ENCODE peak calls at places on chromosomes 11 and 22, in six cellular contexts. M is KG1, O is mucosa of gallbladder, A is NCI-H82, H is C1 segment of cervical spinal cord, J is AG04449. U is an unnamed sample.

GRCh38 chr11:2791521-2792375 is 92.0 kb upstream of the KCNQ1OT1 start:
- DNase-seq in M (no peak), O (no peak), J (no peak), H (no peak), A (no peak), U (no peak)

GRCh38 chr11:121328213-121328966 is 35.8 kb downstream of the SC5D start:
- DNase-seq in M (no peak), J (no peak), O (no peak), H (no peak), A (no peak), U (no peak)

GRCh38 chr11:115606223-115607220 is 102.3 kb upstream of the CADM1 start:
- DNase-seq in J (no peak), A (peak), O (peak), M (no peak), H (no peak), U (peak)

GRCh38 chr11:96200243-96200642 is 142.8 kb downstream of the MAML2 start:
- DNase-seq in J (peak), H (no peak), O (no peak), A (no peak), M (no peak), U (no peak)

GRCh38 chr22:27139935-27140493 is 482.6 kb downstream of the MIAT start:
- DNase-seq in O (no peak), H (no peak), J (peak), M (no peak), A (no peak), U (peak)

GRCh38 chr22:19800761-19801244 is 40.2 kb downstream of the TBX1 start:
- DNase-seq in A (peak), J (no peak), O (no peak), M (no peak), H (no peak), U (peak)

GRCh38 chr11:66420671-66421476 is at the start of gene NPAS4:
- DNase-seq in O (no peak), M (no peak), J (no peak), A (peak), H (no peak), U (no peak)

GRCh38 chr11:69194956-69195355 is 39.2 kb downstream of the SMIM38 start:
- DNase-seq in A (no peak), M (no peak), J (no peak), H (no peak), O (no peak), U (no peak)

GRCh38 chr22:24096401-24097115 is 84.7 kb upstream of the SUSD2 start:
- DNase-seq in M (no peak), O (no peak), A (no peak), H (no peak), J (no peak), U (no peak)

GRCh38 chr11:60971520-60971919 is at the start of gene CD6:
- DNase-seq in J (no peak), H (no peak), O (no peak), A (no peak), M (no peak), U (no peak)

GRCh38 chr22:45564349-45565030 is 61.8 kb downstream of the FBLN1 start:
- DNase-seq in M (no peak), O (no peak), H (no peak), J (no peak), A (no peak), U (no peak)

GRCh38 chr11:74669311-74670160 is 61.7 kb downstream of the CHRDL2 start:
- DNase-seq in A (no peak), H (no peak), O (no peak), J (no peak), M (no peak), U (no peak)

GRCh38 chr11:9315078-9315688 is 790 bp upstream of the TMEM41B start:
- DNase-seq in O (no peak), M (no peak), A (peak), H (no peak), J (no peak), U (peak)

GRCh38 chr11:59776210-59777066 is 21.3 kb downstream of the STX3 start:
- DNase-seq in J (no peak), A (no peak), M (no peak), O (peak), H (no peak), U (peak)

GRCh38 chr22:37462983-37463382 is 23.2 kb downstream of the MFNG start:
- DNase-seq in J (no peak), A (no peak), H (no peak), M (no peak), O (no peak), U (peak)

GRCh38 chr22:44723801-44724200 is 21.8 kb downstream of the PRR5 start:
- DNase-seq in H (no peak), A (peak), J (no peak), M (no peak), O (no peak), U (peak)

GRCh38 chr11:96055706-96056387 is 131.9 kb upstream of the MTMR2 start:
- DNase-seq in J (no peak), M (no peak), A (peak), H (no peak), O (no peak), U (peak)

GRCh38 chr22:39746600-39747262 is 146.8 kb downstream of the ENTHD1 start:
- DNase-seq in H (no peak), A (no peak), J (no peak), O (no peak), M (no peak), U (no peak)

GRCh38 chr11:111512296-111513239 is at the start of gene BTG4:
- DNase-seq in H (no peak), O (no peak), A (no peak), J (no peak), M (peak), U (peak)

GRCh38 chr11:10454902-10455631 is at the start of gene AMPD3:
- DNase-seq in J (peak), H (no peak), O (no peak), M (no peak), A (peak), U (peak)

GRCh38 chr22:44702479-44703219 is 645 bp downstream of the PRR5 start:
- DNase-seq in A (peak), J (no peak), H (no peak), O (no peak), M (no peak), U (peak)

GRCh38 chr11:57585301-57585700 is 12.2 kb upstream of the SERPING1 start:
- DNase-seq in H (no peak), M (no peak), J (no peak), O (no peak), A (no peak), U (no peak)